ENCODE peak calls at places on chromosomes 16 and 17, in six cellular contexts. A is IMR-90, E is trophoblast cell, V is H1, B is neuronal stem cell, S is mesenchymal stem cell. P is an unnamed sample.

GRCh38 chr17:36514856-36515255 is 19.8 kb downstream of the MYO19 start:
- DNase-seq in A (no peak), S (no peak), E (no peak), B (no peak), V (no peak), P (no peak)

GRCh38 chr16:56620311-56620897 is 5.2 kb upstream of the MT1E start:
- DNase-seq in B (no peak), A (no peak), V (no peak), E (no peak), S (no peak), P (no peak)

GRCh38 chr16:69909760-69910159 is 41.4 kb upstream of the CLEC18A start:
- DNase-seq in E (no peak), V (no peak), B (no peak), A (no peak), S (no peak), P (no peak)

GRCh38 chr17:18374216-18374615 is 3.4 kb upstream of the EVPLL start:
- DNase-seq in S (no peak), B (no peak), E (peak), A (no peak), V (no peak), P (no peak)

GRCh38 chr17:79201536-79202227 is 127.1 kb downstream of the ENGASE start:
- DNase-seq in E (no peak), S (peak), V (no peak), A (no peak), B (no peak), P (no peak)

GRCh38 chr16:66357523-66357928 is 9.0 kb upstream of the CDH5 start:
- DNase-seq in V (peak), A (peak), E (peak), B (peak), S (peak), P (peak)

GRCh38 chr16:85648070-85648714 is 35.1 kb downstream of the GSE1 start:
- DNase-seq in V (no peak), A (no peak), B (no peak), S (no peak), E (no peak), P (no peak)

GRCh38 chr16:65249768-65250167 is 127.9 kb upstream of the CDH11 start:
- DNase-seq in V (no peak), B (no peak), A (no peak), S (peak), E (no peak), P (no peak)

GRCh38 chr17:45288825-45289224 is 26.9 kb upstream of the SPATA32 start:
- DNase-seq in B (no peak), V (no peak), E (no peak), A (no peak), S (no peak), P (no peak)

GRCh38 chr16:17345043-17345442 is 125.7 kb downstream of the XYLT1 start:
- DNase-seq in E (peak), A (peak), S (no peak), V (no peak), B (no peak), P (no peak)

GRCh38 chr16:25419123-25419522 is 161.5 kb upstream of the ZKSCAN2 start:
- DNase-seq in S (no peak), A (no peak), V (no peak), B (no peak), E (peak), P (no peak)

GRCh38 chr16:85695196-85696128 is 6.7 kb upstream of the GINS2 start:
- DNase-seq in S (no peak), E (no peak), B (no peak), V (no peak), A (no peak), P (no peak)

GRCh38 chr17:48153711-48154642 is 46.4 kb downstream of the SNX11 start:
- DNase-seq in E (no peak), A (peak), B (no peak), V (no peak), S (peak), P (peak)

GRCh38 chr16:58503166-58503862 is 3.4 kb downstream of the NDRG4 start:
- DNase-seq in B (no peak), E (no peak), V (no peak), S (no peak), A (no peak), P (peak)

GRCh38 chr17:66679631-66680517 is 155.0 kb upstream of the CACNG5 start:
- DNase-seq in V (no peak), B (no peak), S (no peak), E (no peak), A (no peak), P (no peak)

GRCh38 chr16:66926171-66926570 is 836 bp upstream of the RRAD start:
- DNase-seq in V (no peak), S (peak), B (no peak), E (peak), A (no peak), P (no peak)

GRCh38 chr17:17073627-17074521 is 31.6 kb downstream of the MPRIP start:
- DNase-seq in B (no peak), V (no peak), S (peak), E (no peak), A (peak), P (no peak)

GRCh38 chr17:7228920-7229319 is 5.4 kb downstream of the DVL2 start:
- DNase-seq in E (peak), B (no peak), S (no peak), V (no peak), A (no peak), P (no peak)

GRCh38 chr17:73017653-73018052 is 74.8 kb downstream of the SLC39A11 start:
- DNase-seq in A (peak), V (no peak), B (no peak), E (peak), S (peak), P (no peak)

DNA sequence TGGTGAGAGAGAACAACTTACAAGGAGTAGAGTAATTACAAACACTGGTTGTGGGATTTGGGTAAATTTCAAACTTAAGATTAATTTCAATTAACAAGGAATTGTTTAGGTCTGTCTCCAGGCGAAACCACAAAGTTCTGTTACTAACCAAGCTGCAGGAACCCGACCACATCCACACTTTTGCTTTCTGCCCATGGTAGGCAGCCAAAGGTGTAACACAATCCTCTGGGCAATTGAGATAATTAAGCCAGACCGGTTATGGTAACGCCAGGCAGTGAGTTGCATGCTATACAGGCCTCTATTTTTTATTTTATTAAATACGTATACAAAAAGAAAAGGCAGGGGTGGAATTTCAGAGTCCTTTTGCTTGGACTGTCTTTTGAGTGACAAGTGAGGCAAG is 12.0 kb downstream of the KCNJ2 start:
- DNase-seq in E (no peak), B (no peak), A (no peak), S (no peak), V (no peak), P (no peak)
- H4K91ac ChIP-seq in E (peak), B (no peak), A (no peak), S (no peak), V (no peak), P (no peak)

GRCh38 chr17:61704935-61705449 is 114.0 kb upstream of the NACA2 start:
- DNase-seq in E (no peak), B (no peak), S (no peak), A (no peak), V (no peak), P (no peak)
- H4K91ac ChIP-seq in E (no peak), B (no peak), S (no peak), A (no peak), V (no peak), P (no peak)

DNA sequence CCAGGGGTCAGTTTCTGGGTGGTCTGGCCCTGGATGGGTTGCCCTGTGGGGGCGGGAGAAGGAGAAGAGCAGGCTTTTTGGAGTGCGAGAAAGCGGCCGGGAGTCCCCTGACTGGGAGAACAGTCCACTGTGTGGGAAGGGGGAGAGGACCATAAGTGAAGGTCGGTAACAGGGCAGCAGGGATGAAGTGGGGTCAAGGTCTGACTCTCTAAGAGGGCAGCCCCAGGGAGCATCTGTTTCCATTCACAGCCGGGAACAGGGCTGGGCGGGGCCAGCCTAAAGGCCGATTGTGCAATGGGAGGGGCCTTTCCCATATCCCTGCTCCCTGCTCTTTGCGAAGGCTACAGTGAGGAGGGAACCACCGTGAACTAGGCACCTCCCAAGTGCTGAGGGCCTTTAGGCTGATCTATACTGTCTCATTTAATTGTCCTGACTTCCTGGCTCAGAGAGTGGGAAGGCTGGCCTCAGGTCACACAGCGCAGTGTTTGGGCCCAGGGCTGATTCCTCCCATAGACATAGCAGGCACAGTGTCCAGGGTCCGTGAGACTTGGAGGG is 10.4 kb upstream of the WFDC1 start:
- DNase-seq in V (no peak), A (no peak), B (no peak), E (peak), S (peak), P (peak)
- H4K91ac ChIP-seq in V (peak), A (peak), B (no peak), E (no peak), S (no peak), P (no peak)

GRCh38 chr17:31878703-31879073 is 19.6 kb upstream of the COPRS start:
- DNase-seq in A (no peak), S (no peak), E (no peak), B (no peak), V (no peak), P (no peak)
- H4K91ac ChIP-seq in A (no peak), S (no peak), E (no peak), B (no peak), V (no peak), P (no peak)

GRCh38 chr17:74800531-74800930 is 24.4 kb upstream of the NAT9 start:
- DNase-seq in A (no peak), B (no peak), S (no peak), E (no peak), V (no peak), P (no peak)
- H4K91ac ChIP-seq in A (no peak), B (no peak), S (no peak), E (no peak), V (no peak), P (no peak)

P was measured in H9.